ENCODE peak calls at places on chromosome 20, in nine cellular contexts. B is neuronal stem cell; V is astrocyte of the spinal cord; W is activated CD8-positive, alpha-beta memory T cell treated with anti-CD3 and anti-CD28 coated beads, Interleukin-2, amount 50 U/mL, for 48 hours; I is fibroblast of the aortic adventitia; D is stimulated activated CD8-positive, alpha-beta memory T cell treated with anti-CD3 and anti-CD28 coated beads, Interleukin-15, amount 100 ng/mL, for 1 hour; G is mucosa of gallbladder; L is NCI-H510A; S is SW 1271. F is an unnamed sample.

GRCh38 chr20:59047938-59048680 is 5.5 kb upstream of the PRELID3B start:
- DNase-seq in W (no peak), D (no peak), B (no peak), G (no peak), S (no peak), L (no peak), V (peak), I (peak), F (no peak)

GRCh38 chr20:64112691-64113443 is 5.5 kb upstream of the NPBWR2 start:
- DNase-seq in S (no peak), G (no peak), W (no peak), B (no peak), V (no peak), I (no peak), D (no peak), L (no peak), F (peak)

GRCh38 chr20:48910360-48910781 is 11.1 kb upstream of the ARFGEF2 start:
- DNase-seq in G (no peak), W (no peak), V (peak), S (no peak), I (peak), L (no peak), B (no peak), D (no peak), F (no peak)

GRCh38 chr20:47577271-47577670 is 75.6 kb downstream of the NCOA3 start:
- DNase-seq in S (no peak), D (no peak), V (no peak), G (no peak), W (no peak), L (no peak), B (no peak), I (no peak), F (no peak)

GRCh38 chr20:48684501-48685041 is 143.2 kb downstream of the PREX1 start:
- DNase-seq in B (no peak), D (no peak), S (no peak), G (no peak), L (no peak), W (no peak), V (no peak), I (no peak), F (no peak)

GRCh38 chr20:7500362-7500761 is 439.9 kb downstream of the HAO1 start:
- DNase-seq in D (no peak), B (no peak), V (no peak), W (no peak), G (no peak), L (no peak), I (no peak), S (no peak), F (no peak)

GRCh38 chr20:4671015-4671414 is 50.7 kb upstream of the PRND start:
- DNase-seq in L (no peak), S (no peak), G (no peak), I (no peak), V (no peak), W (no peak), D (no peak), B (no peak), F (no peak)

GRCh38 chr20:37757550-37757949 is 63.7 kb downstream of the CTNNBL1 start:
- DNase-seq in I (no peak), S (no peak), W (no peak), V (no peak), B (no peak), L (no peak), D (no peak), G (no peak), F (no peak)

GRCh38 chr20:7497985-7498384 is 442.3 kb downstream of the HAO1 start:
- DNase-seq in G (no peak), W (no peak), B (no peak), V (peak), D (no peak), S (peak), I (peak), L (no peak), F (no peak)

GRCh38 chr20:61986762-61987321 is 78.8 kb downstream of the TAF4 start:
- DNase-seq in B (no peak), S (no peak), V (no peak), L (no peak), I (no peak), W (no peak), G (no peak), D (no peak), F (no peak)

GRCh38 chr20:45968801-45969711 is 2.9 kb downstream of the ZNF335 start:
- DNase-seq in S (no peak), L (no peak), B (no peak), W (no peak), I (no peak), V (peak), D (no peak), G (no peak), F (no peak)

GRCh38 chr20:58129736-58130135 is 98.7 kb downstream of the ANKRD60 start:
- DNase-seq in L (no peak), S (no peak), I (no peak), V (no peak), G (no peak), B (no peak), W (no peak), D (no peak), F (peak)

GRCh38 chr20:36836591-36837329 is 39.2 kb upstream of the TLDC2 start:
- DNase-seq in W (peak), G (no peak), B (no peak), S (peak), I (no peak), V (peak), D (no peak), L (peak), F (peak)

GRCh38 chr20:38581013-38581412 is at the start of gene ADIG:
- DNase-seq in V (no peak), D (no peak), G (peak), L (no peak), S (no peak), B (no peak), W (no peak), I (no peak), F (no peak)

GRCh38 chr20:310645-311044 is 13.3 kb downstream of the ZCCHC3 start:
- DNase-seq in D (no peak), L (no peak), B (no peak), S (no peak), G (no peak), V (no peak), I (no peak), W (no peak), F (no peak)

GRCh38 chr20:50355593-50356521 is 154.3 kb upstream of the PTPN1 start:
- DNase-seq in V (no peak), B (no peak), S (no peak), G (no peak), L (no peak), W (no peak), I (no peak), D (no peak), F (no peak)